ENCODE peak calls at places on chromosomes 7 and 10, in four cellular contexts. V, Z, P and X are unnamed samples.

GRCh38 chr10:99374972-99375371 is 45.8 kb downstream of the CNNM1 start:
- DNase-seq in V (no peak), Z (no peak), P (no peak), X (no peak)

GRCh38 chr10:64518456-64518855 is 997.3 kb downstream of the REEP3 start:
- DNase-seq in V (no peak), Z (no peak), P (no peak), X (no peak)

GRCh38 chr10:61404771-61405170 is 48.4 kb downstream of the TMEM26 start:
- DNase-seq in P (no peak), Z (no peak), V (no peak), X (no peak)

GRCh38 chr10:131841131-131841661 is 59.6 kb upstream of the PPP2R2D start:
- DNase-seq in V (no peak), P (no peak), Z (no peak), X (no peak)

GRCh38 chr10:129445445-129445844 is 21.6 kb upstream of the MGMT start:
- DNase-seq in P (no peak), V (no peak), Z (no peak), X (no peak)

GRCh38 chr10:82949816-82950575 is 1075.0 kb downstream of the NRG3 start:
- DNase-seq in P (no peak), Z (no peak), V (no peak), X (no peak)

GRCh38 chr10:80081801-80082750 is 3.6 kb downstream of the TMEM254 start:
- DNase-seq in P (no peak), Z (no peak), V (no peak), X (no peak)

GRCh38 chr10:26093229-26093628 is 123.3 kb upstream of the GAD2 start:
- DNase-seq in Z (no peak), P (no peak), V (no peak), X (no peak)

GRCh38 chr7:48298779-48299178 is 127.5 kb downstream of the ABCA13 start:
- DNase-seq in P (no peak), V (no peak), Z (no peak), X (no peak)

GRCh38 chr7:13949450-13949849 is 40.0 kb downstream of the ETV1 start:
- DNase-seq in V (no peak), Z (no peak), P (peak; percentile 53), X (no peak)

GRCh38 chr10:79313911-79314439 is 33.3 kb upstream of the PPIF start:
- DNase-seq in Z (no peak), P (no peak), V (no peak), X (no peak)

GRCh38 chr7:128174391-128174790 is 66.7 kb upstream of the LEP start:
- DNase-seq in V (no peak), Z (no peak), P (no peak), X (no peak)

GRCh38 chr10:114184276-114184675 is 5.1 kb downstream of the TDRD1 start:
- DNase-seq in Z (no peak), V (no peak), P (no peak), X (no peak)

GRCh38 chr7:123537026-123537642 is 2.7 kb upstream of the IQUB start:
- DNase-seq in V (no peak), Z (no peak), P (no peak), X (no peak)